ENCODE peak calls at places on chromosomes 3 and 15, in nine cellular contexts. One of them, this sample, is unnamed. For H3K4me1, the result is how much of the 10 kb centered on the place peaks cover.

GRCh38 chr3:71111784-71112440 is 471.6 kb downstream of the FOXP1 start:
- DNase-seq in neural progenitor cell: no peak
- DNase-seq in fibroblast of lung: peak
- DNase-seq in BE2C: no peak
- DNase-seq in lower lobe of right lung: no peak
- DNase-seq in tibial artery: no peak
- DNase-seq in K562: no peak
- DNase-seq in sigmoid colon: no peak
- DNase-seq in IMR-90: peak
- DNase-seq in this sample: no peak

GRCh38 chr15:31024979-31025378 is 33.6 kb upstream of the MTMR10 start:
- DNase-seq in neural progenitor cell: no peak
- DNase-seq in fibroblast of lung: peak
- DNase-seq in BE2C: no peak
- DNase-seq in lower lobe of right lung: no peak
- DNase-seq in tibial artery: no peak
- DNase-seq in K562: no peak
- DNase-seq in sigmoid colon: no peak
- DNase-seq in IMR-90: peak
- DNase-seq in this sample: no peak

GRCh38 chr3:168034152-168034928 is 61.4 kb downstream of the GOLIM4 start:
- DNase-seq in neural progenitor cell: no peak
- DNase-seq in fibroblast of lung: peak
- DNase-seq in BE2C: no peak
- DNase-seq in lower lobe of right lung: no peak
- DNase-seq in tibial artery: no peak
- DNase-seq in K562: peak
- DNase-seq in sigmoid colon: no peak
- DNase-seq in IMR-90: peak
- DNase-seq in this sample: no peak

GRCh38 chr3:188899887-188900286 is 271.9 kb upstream of the TPRG1 start:
- DNase-seq in neural progenitor cell: no peak
- DNase-seq in fibroblast of lung: peak
- DNase-seq in BE2C: no peak
- DNase-seq in lower lobe of right lung: no peak
- DNase-seq in tibial artery: no peak
- DNase-seq in K562: no peak
- DNase-seq in sigmoid colon: no peak
- DNase-seq in IMR-90: no peak
- DNase-seq in this sample: no peak

GRCh38 chr3:105885261-105885660 is 16.4 kb upstream of the CBLB start:
- DNase-seq in neural progenitor cell: no peak
- DNase-seq in fibroblast of lung: no peak
- DNase-seq in BE2C: no peak
- DNase-seq in lower lobe of right lung: no peak
- DNase-seq in tibial artery: no peak
- DNase-seq in K562: no peak
- DNase-seq in sigmoid colon: no peak
- DNase-seq in IMR-90: no peak
- DNase-seq in this sample: no peak

GRCh38 chr3:177478170-177478859 is 281.0 kb upstream of the TBL1XR1 start:
- DNase-seq in neural progenitor cell: no peak
- DNase-seq in fibroblast of lung: peak
- DNase-seq in BE2C: no peak
- DNase-seq in lower lobe of right lung: no peak
- DNase-seq in tibial artery: peak
- DNase-seq in K562: no peak
- DNase-seq in sigmoid colon: no peak
- DNase-seq in IMR-90: peak
- DNase-seq in this sample: no peak

GRCh38 chr15:37794947-37795346 is 139.5 kb upstream of the TMCO5A start:
- DNase-seq in neural progenitor cell: no peak
- DNase-seq in fibroblast of lung: no peak
- DNase-seq in BE2C: peak
- DNase-seq in lower lobe of right lung: no peak
- DNase-seq in tibial artery: no peak
- DNase-seq in K562: no peak
- DNase-seq in sigmoid colon: no peak
- DNase-seq in IMR-90: no peak
- DNase-seq in this sample: no peak

GRCh38 chr15:90191795-90192494 is 9.2 kb upstream of the SEMA4B start:
- DNase-seq in neural progenitor cell: no peak
- DNase-seq in fibroblast of lung: peak
- DNase-seq in BE2C: peak
- DNase-seq in lower lobe of right lung: peak
- DNase-seq in tibial artery: peak
- DNase-seq in K562: peak
- DNase-seq in sigmoid colon: peak
- DNase-seq in IMR-90: no peak
- DNase-seq in this sample: peak

GRCh38 chr15:96851613-96852012 is 521.1 kb downstream of the NR2F2 start:
- DNase-seq in neural progenitor cell: no peak
- DNase-seq in fibroblast of lung: peak
- DNase-seq in BE2C: no peak
- DNase-seq in lower lobe of right lung: no peak
- DNase-seq in tibial artery: peak
- DNase-seq in K562: no peak
- DNase-seq in sigmoid colon: no peak
- DNase-seq in IMR-90: peak
- DNase-seq in this sample: no peak

GRCh38 chr3:33803894-33804526 is 5.6 kb downstream of the PDCD6IP start:
- DNase-seq in neural progenitor cell: peak
- DNase-seq in fibroblast of lung: no peak
- DNase-seq in BE2C: no peak
- DNase-seq in lower lobe of right lung: no peak
- DNase-seq in tibial artery: no peak
- DNase-seq in K562: no peak
- DNase-seq in sigmoid colon: no peak
- DNase-seq in IMR-90: no peak
- DNase-seq in this sample: no peak

GRCh38 chr15:99504823-99505551 is 60.8 kb upstream of the MEF2A start:
- DNase-seq in neural progenitor cell: no peak
- DNase-seq in fibroblast of lung: peak
- DNase-seq in BE2C: no peak
- DNase-seq in lower lobe of right lung: no peak
- DNase-seq in tibial artery: no peak
- DNase-seq in K562: no peak
- DNase-seq in sigmoid colon: no peak
- DNase-seq in IMR-90: peak
- DNase-seq in this sample: no peak

GRCh38 chr3:111666041-111666735 is 71.0 kb upstream of the ZBED2 start:
- DNase-seq in neural progenitor cell: no peak
- DNase-seq in fibroblast of lung: no peak
- DNase-seq in BE2C: no peak
- DNase-seq in lower lobe of right lung: no peak
- DNase-seq in tibial artery: no peak
- DNase-seq in K562: no peak
- DNase-seq in sigmoid colon: no peak
- DNase-seq in IMR-90: no peak
- DNase-seq in this sample: no peak

GRCh38 chr15:82133251-82133650 is 87.4 kb upstream of the MEX3B start:
- DNase-seq in neural progenitor cell: no peak
- DNase-seq in fibroblast of lung: no peak
- DNase-seq in BE2C: no peak
- DNase-seq in lower lobe of right lung: no peak
- DNase-seq in tibial artery: no peak
- DNase-seq in K562: no peak
- DNase-seq in sigmoid colon: no peak
- DNase-seq in IMR-90: no peak
- DNase-seq in this sample: no peak

GRCh38 chr3:127590282-127590592 is 296 bp downstream of the TPRA1 start:
- DNase-seq in neural progenitor cell: no peak
- DNase-seq in fibroblast of lung: no peak
- DNase-seq in BE2C: no peak
- DNase-seq in lower lobe of right lung: no peak
- DNase-seq in tibial artery: no peak
- DNase-seq in K562: no peak
- DNase-seq in sigmoid colon: peak
- DNase-seq in IMR-90: no peak
- DNase-seq in this sample: peak

GRCh38 chr15:73139416-73140082 is 87.3 kb downstream of the NEO1 start:
- DNase-seq in neural progenitor cell: no peak
- DNase-seq in fibroblast of lung: no peak
- DNase-seq in BE2C: no peak
- DNase-seq in lower lobe of right lung: no peak
- DNase-seq in tibial artery: no peak
- DNase-seq in K562: no peak
- DNase-seq in sigmoid colon: no peak
- DNase-seq in IMR-90: peak
- DNase-seq in this sample: no peak

GRCh38 chr3:30934208-30934550 is 39.7 kb upstream of the GADL1 start:
- DNase-seq in neural progenitor cell: peak
- DNase-seq in fibroblast of lung: peak
- DNase-seq in BE2C: no peak
- DNase-seq in lower lobe of right lung: no peak
- DNase-seq in tibial artery: no peak
- DNase-seq in K562: peak
- DNase-seq in sigmoid colon: no peak
- DNase-seq in IMR-90: peak
- DNase-seq in this sample: no peak

GRCh38 chr3:30161370-30161769 is 445.0 kb upstream of the TGFBR2 start:
- DNase-seq in neural progenitor cell: no peak
- DNase-seq in fibroblast of lung: peak
- DNase-seq in BE2C: no peak
- DNase-seq in lower lobe of right lung: no peak
- DNase-seq in tibial artery: no peak
- DNase-seq in K562: no peak
- DNase-seq in sigmoid colon: peak
- DNase-seq in IMR-90: peak
- DNase-seq in this sample: no peak

GRCh38 chr3:109803274-109803673 is 465.9 kb upstream of the DPPA4 start:
- DNase-seq in neural progenitor cell: peak
- DNase-seq in fibroblast of lung: no peak
- DNase-seq in BE2C: no peak
- DNase-seq in lower lobe of right lung: no peak
- DNase-seq in tibial artery: no peak
- DNase-seq in K562: peak
- DNase-seq in sigmoid colon: no peak
- DNase-seq in IMR-90: no peak
- DNase-seq in this sample: no peak
- TF ChIP-seq CTCF in neural progenitor cell: peak
- TF ChIP-seq CTCF in fibroblast of lung: peak
- TF ChIP-seq CTCF in BE2C: peak
- TF ChIP-seq CTCF in lower lobe of right lung: peak
- TF ChIP-seq CTCF in tibial artery: no peak
- TF ChIP-seq CTCF in K562: no peak
- TF ChIP-seq CTCF in sigmoid colon: no peak
- TF ChIP-seq CTCF in IMR-90: no peak
- TF ChIP-seq CTCF in this sample: peak

DNA sequence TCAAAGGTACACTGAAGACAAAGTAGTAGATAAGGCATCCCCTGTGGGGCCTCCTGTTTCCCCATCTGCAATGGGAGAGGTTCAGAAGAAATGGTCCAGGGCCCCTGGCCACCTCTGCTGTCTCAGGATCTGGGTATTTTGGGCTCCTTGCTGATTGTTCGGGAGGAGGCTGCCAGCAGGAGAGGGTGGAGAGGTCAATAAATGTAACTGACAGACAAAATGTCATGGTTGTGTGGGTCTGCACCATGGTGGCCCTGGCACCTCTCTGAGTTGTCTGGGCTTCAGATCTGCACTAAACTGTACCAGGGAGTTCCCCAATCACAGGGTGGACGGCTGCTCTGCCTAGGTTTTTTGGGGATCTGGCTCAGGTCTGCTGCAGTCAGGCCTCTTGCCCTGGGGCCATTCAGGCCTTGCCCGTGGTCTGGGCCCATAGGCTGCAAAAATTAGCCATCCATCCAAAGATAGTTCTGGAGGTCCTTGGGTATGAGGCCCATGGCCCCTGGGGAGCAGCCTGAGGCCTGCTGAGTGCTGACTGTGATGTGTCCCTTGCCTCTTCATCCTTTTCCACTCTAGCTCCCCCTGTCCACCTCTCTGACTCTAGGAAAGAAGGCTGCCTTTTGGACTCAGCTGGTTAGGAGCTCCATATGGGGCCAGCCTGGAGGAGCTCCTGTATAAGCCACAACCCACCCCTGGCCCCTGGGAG is 7.5 kb downstream of the NBEAL2 start:
- DNase-seq in neural progenitor cell: peak
- DNase-seq in fibroblast of lung: no peak
- DNase-seq in BE2C: no peak
- DNase-seq in lower lobe of right lung: peak
- DNase-seq in tibial artery: no peak
- DNase-seq in K562: peak
- DNase-seq in sigmoid colon: no peak
- DNase-seq in IMR-90: no peak
- DNase-seq in this sample: peak
- H3K4me1 ChIP-seq in neural progenitor cell: under half
- H3K4me1 ChIP-seq in fibroblast of lung: under half
- H3K4me1 ChIP-seq in BE2C: under half
- H3K4me1 ChIP-seq in lower lobe of right lung: half or more
- H3K4me1 ChIP-seq in tibial artery: under half
- H3K4me1 ChIP-seq in K562: half or more
- H3K4me1 ChIP-seq in sigmoid colon: under half
- H3K4me1 ChIP-seq in IMR-90: under half
- H3K4me1 ChIP-seq in this sample: half or more

GRCh38 chr15:28273468-28273867 is 48.5 kb downstream of the HERC2 start:
- DNase-seq in neural progenitor cell: peak
- DNase-seq in fibroblast of lung: no peak
- DNase-seq in BE2C: no peak
- DNase-seq in lower lobe of right lung: no peak
- DNase-seq in tibial artery: no peak
- DNase-seq in K562: no peak
- DNase-seq in sigmoid colon: no peak
- DNase-seq in IMR-90: peak
- DNase-seq in this sample: no peak
- TF ChIP-seq CTCF in neural progenitor cell: peak
- TF ChIP-seq CTCF in fibroblast of lung: peak
- TF ChIP-seq CTCF in BE2C: peak
- TF ChIP-seq CTCF in lower lobe of right lung: no peak
- TF ChIP-seq CTCF in tibial artery: no peak
- TF ChIP-seq CTCF in K562: no peak
- TF ChIP-seq CTCF in sigmoid colon: no peak
- TF ChIP-seq CTCF in IMR-90: peak
- TF ChIP-seq CTCF in this sample: no peak

DNA sequence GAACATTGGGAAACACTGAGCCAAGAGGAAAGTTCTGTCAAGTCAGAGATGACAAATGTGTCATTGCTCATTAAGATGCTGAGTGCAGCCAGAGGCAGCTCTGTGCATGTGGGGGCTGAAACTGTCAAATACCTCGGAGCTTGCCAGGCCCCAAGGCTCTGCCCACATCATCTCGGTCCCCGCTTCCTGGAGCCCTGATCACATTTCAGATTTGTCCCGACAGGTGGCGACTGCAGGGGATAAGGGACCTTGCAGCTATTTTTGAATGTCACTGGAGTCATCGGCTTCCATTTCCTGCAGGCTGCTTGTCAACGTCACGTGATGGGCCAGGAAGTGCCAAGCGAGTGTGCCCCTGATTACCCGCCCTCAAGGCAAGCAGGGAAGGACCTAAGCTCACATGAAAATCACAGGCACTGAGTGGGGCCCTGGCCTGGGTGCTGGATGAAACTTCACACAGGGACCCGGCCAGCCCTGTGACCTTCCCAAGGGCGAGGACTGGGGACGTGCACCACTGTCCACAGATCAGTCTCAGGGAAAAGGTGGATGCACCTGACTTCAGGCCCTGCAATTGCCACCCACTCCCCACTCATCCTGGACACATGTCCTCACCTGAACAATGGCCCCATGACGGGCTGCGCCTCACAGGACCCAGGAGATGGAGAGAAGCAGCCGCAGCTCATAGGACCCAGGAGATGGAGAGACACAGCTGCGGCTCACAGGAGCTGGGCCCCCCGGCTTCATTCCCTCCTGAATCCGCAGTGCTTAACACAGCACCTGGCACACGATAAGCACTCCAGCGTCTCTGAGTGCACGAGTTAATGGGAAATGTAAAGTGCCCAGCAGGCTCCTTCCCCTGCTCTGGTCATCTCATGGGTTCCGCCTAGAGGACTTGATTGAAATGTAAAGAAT is 73.4 kb downstream of the NUP210 start:
- DNase-seq in neural progenitor cell: peak
- DNase-seq in fibroblast of lung: no peak
- DNase-seq in BE2C: peak
- DNase-seq in lower lobe of right lung: no peak
- DNase-seq in tibial artery: no peak
- DNase-seq in K562: no peak
- DNase-seq in sigmoid colon: no peak
- DNase-seq in IMR-90: no peak
- DNase-seq in this sample: peak
- H3K4me1 ChIP-seq in neural progenitor cell: half or more
- H3K4me1 ChIP-seq in fibroblast of lung: under half
- H3K4me1 ChIP-seq in BE2C: under half
- H3K4me1 ChIP-seq in lower lobe of right lung: under half
- H3K4me1 ChIP-seq in tibial artery: under half
- H3K4me1 ChIP-seq in K562: under half
- H3K4me1 ChIP-seq in sigmoid colon: under half
- H3K4me1 ChIP-seq in IMR-90: under half
- H3K4me1 ChIP-seq in this sample: under half

This sample was measured in left lung.